ENCODE peak calls at places on chromosomes 6 and 20, in four cellular contexts. N, Q, D and H are unnamed samples.

GRCh38 chr20:59462249-59462648 is 142.1 kb upstream of the PHACTR3 start:
- DNase-seq in Q (no peak), N (no peak), D (no peak), H (no peak)

GRCh38 chr20:4091332-4092135 is 76.2 kb upstream of the RNF24 start:
- DNase-seq in Q (peak; percentile 67), D (peak; percentile 63), N (no peak), H (peak; percentile 48)

GRCh38 chr6:155171747-155172191 is 92.0 kb upstream of the CLDN20 start:
- DNase-seq in Q (no peak), D (no peak), N (no peak), H (peak; percentile 85)

GRCh38 chr6:108760158-108761050 is 87.8 kb upstream of the ARMC2 start:
- DNase-seq in N (no peak), D (no peak), Q (no peak), H (no peak)

GRCh38 chr6:48200874-48201273 is 89.9 kb upstream of the PTCHD4 start:
- DNase-seq in N (no peak), Q (peak; percentile 18), D (no peak), H (no peak)

GRCh38 chr6:46078294-46078693 is 51.5 kb upstream of the ENPP4 start:
- DNase-seq in Q (no peak), D (no peak), N (no peak), H (no peak)

GRCh38 chr6:5671162-5671561 is 335.6 kb downstream of the NRN1 start:
- DNase-seq in Q (peak; percentile 28), N (no peak), D (peak; percentile 24), H (no peak)

GRCh38 chr6:44332585-44332984 is 9.9 kb upstream of the SPATS1 start:
- DNase-seq in D (no peak), Q (no peak), N (no peak), H (no peak)

GRCh38 chr6:41723178-41723935 is 12.1 kb downstream of the TFEB start:
- DNase-seq in Q (peak; percentile 77), D (peak; percentile 49), N (no peak), H (no peak)

GRCh38 chr6:43708857-43709653 is 21.5 kb upstream of the MRPS18A start:
- DNase-seq in N (no peak), Q (no peak), D (no peak), H (peak; percentile 56)

GRCh38 chr6:158911746-158912158 is 88.2 kb downstream of the RSPH3 start:
- DNase-seq in D (no peak), N (peak; percentile 30), Q (no peak), H (no peak)

GRCh38 chr6:15593798-15594197 is 69.0 kb downstream of the DTNBP1 start:
- DNase-seq in Q (no peak), N (no peak), D (no peak), H (no peak)

GRCh38 chr6:151757506-151757955 is 50.0 kb upstream of the ESR1 start:
- DNase-seq in N (peak; percentile 69), Q (peak; percentile 29), D (no peak), H (peak; percentile 16)

GRCh38 chr20:4434681-4435080 is 287.0 kb upstream of the PRND start:
- DNase-seq in D (no peak), Q (no peak), N (no peak), H (no peak)

GRCh38 chr20:3755814-3756480 is 11.6 kb downstream of the ADISSP start:
- DNase-seq in N (no peak), D (no peak), Q (no peak), H (no peak)

GRCh38 chr20:31670371-31671228 is 32.9 kb downstream of the COX4I2 start:
- DNase-seq in D (no peak), N (no peak), Q (no peak), H (no peak)

GRCh38 chr6:120735641-120736040 is 598.6 kb downstream of the TBC1D32 start:
- DNase-seq in D (no peak), N (no peak), Q (no peak), H (no peak)

GRCh38 chr6:90461367-90461766 is 125.5 kb downstream of the MAP3K7 start:
- DNase-seq in N (no peak), D (no peak), Q (no peak), H (no peak)

GRCh38 chr6:27694547-27694874 is 217.7 kb downstream of the OR2B2 start:
- DNase-seq in Q (no peak), D (no peak), N (no peak), H (no peak)

GRCh38 chr6:27700337-27700736 is 211.9 kb downstream of the OR2B2 start:
- DNase-seq in Q (no peak), N (no peak), D (no peak), H (no peak)
- H3K27me3 ChIP-seq in Q (no peaks in the 10 kb centered on the region), N (no peaks in the 10 kb centered on the region), D (no peaks in the 10 kb centered on the region), H (no peaks in the 10 kb centered on the region)

GRCh38 chr20:38216736-38217595 is 43.6 kb downstream of the KIAA1755 start:
- DNase-seq in N (no peak), D (no peak), Q (no peak), H (no peak)
- H3K4me2 ChIP-seq in N (no peak overlapping the region), D (no peak overlapping the region), Q (no peak overlapping the region), H (peak overlapping the region; percentile 30)

DNA sequence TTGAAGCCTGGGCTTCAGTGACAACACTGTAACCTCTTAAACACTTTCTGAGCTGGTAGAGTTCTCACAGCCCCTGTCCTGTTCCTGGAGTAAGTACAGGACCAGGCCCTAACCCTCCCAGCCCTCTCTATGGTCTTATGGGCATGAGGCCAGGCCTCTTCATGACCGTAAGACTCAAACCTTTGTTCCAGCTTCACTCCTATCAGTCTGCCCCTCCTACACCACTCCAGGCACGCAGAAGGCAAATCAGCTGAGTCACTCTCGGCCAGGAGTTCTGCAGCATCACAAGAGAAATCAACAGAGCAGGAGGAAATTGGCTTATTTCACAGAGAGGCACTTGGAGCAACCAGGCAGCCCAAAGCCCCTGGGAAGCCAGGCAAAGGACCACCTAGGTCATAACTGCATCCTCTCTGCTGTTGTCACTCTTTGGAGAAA is 25.3 kb upstream of the CHD6 start:
- DNase-seq in N (no peak), Q (peak; percentile 93), D (peak; percentile 61), H (no peak)
- TF ChIP-seq MYC in N (no peak), Q (peak; percentile 22), D (no peak), H (no peak)

DNA sequence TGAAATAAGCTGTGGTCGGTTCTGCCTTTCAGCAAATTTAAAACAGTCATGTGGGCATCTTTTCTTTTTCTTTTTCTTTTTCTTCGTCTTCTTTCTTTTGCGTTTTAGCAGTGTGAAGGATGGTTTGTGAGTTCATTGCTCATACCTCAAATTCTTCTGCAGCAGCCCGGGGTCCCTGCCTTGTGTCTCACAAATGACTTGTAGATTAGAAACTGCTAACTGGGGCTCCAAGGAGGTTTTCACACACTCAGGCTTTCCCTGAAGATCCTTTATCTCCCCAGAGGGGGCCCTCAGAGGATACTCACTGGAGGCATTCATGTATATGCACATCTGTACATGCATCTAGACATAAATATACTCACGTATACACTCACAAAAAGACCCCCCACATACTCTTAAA is 1.7 kb downstream of the SMOC2 start:
- DNase-seq in D (no peak), Q (no peak), N (no peak), H (no peak)
- H3K27me3 ChIP-seq in D (peaks cover 10% of the 10 kb centered on the region), Q (peaks cover 79% of the 10 kb centered on the region), N (no peaks in the 10 kb centered on the region), H (peaks cover 21% of the 10 kb centered on the region)